ENCODE peak calls at places on chromosome 1, in five cellular contexts. F, S, O, J and R are unnamed samples.

GRCh38 chr1:14522331-14523241 is 75.9 kb upstream of the KAZN start:
- DNase-seq in O (no peak), S (no peak), J (no peak), F (no peak), R (peak)

GRCh38 chr1:34852677-34853217 is 6.8 kb downstream of the SMIM12 start:
- DNase-seq in J (peak), S (peak), O (peak), F (peak), R (peak)

GRCh38 chr1:9115656-9116205 is 13.2 kb downstream of the GPR157 start:
- DNase-seq in S (no peak), F (no peak), O (no peak), J (no peak), R (no peak)

GRCh38 chr1:29590583-29591555 is 354.5 kb downstream of the PTPRU start:
- DNase-seq in O (no peak), S (no peak), J (no peak), F (no peak), R (no peak)

GRCh38 chr1:54791880-54792522 is 9.1 kb downstream of the TTC22 start:
- DNase-seq in O (peak), F (no peak), J (no peak), S (no peak), R (peak)

GRCh38 chr1:77048615-77049005 is 170.6 kb downstream of the PIGK start:
- DNase-seq in F (no peak), S (no peak), O (no peak), J (no peak), R (no peak)

GRCh38 chr1:156556354-156556753 is 16.0 kb downstream of the IQGAP3 start:
- DNase-seq in J (no peak), S (no peak), O (no peak), F (no peak), R (no peak)

GRCh38 chr1:117683571-117684285 is 77.9 kb downstream of the TENT5C start:
- DNase-seq in F (no peak), J (no peak), S (no peak), O (no peak), R (no peak)